ENCODE peak calls at places on chromosomes 5 and 9, in four cellular contexts. T is activated T-cell treated with anti-CD3 and anti-CD28 coated beads, Interleukin-2, amount 50 U/mL, for 72 hours; F is NCI-H2029; L is NCI-H146. E is an unnamed sample.

GRCh38 chr5:73119492-73120157 is 750 bp upstream of the TMEM171 start:
- DNase-seq in F (no peak), T (peak; percentile 27), L (no peak), E (no peak)

GRCh38 chr5:99034336-99034735 is 105.5 kb upstream of the CHD1 start:
- DNase-seq in T (no peak), L (no peak), F (peak; percentile 9), E (no peak)

GRCh38 chr9:111037744-111038335 is 430 bp downstream of the LPAR1 start:
- DNase-seq in L (no peak), T (peak; percentile 7), F (no peak), E (no peak)

GRCh38 chr5:149471406-149472183 is 79.6 kb downstream of the CSNK1A1 start:
- DNase-seq in L (no peak), F (no peak), T (no peak), E (no peak)

GRCh38 chr5:170484847-170485605 is 18.8 kb upstream of the KCNIP1 start:
- DNase-seq in L (no peak), F (no peak), T (no peak), E (no peak)

GRCh38 chr5:103461223-103461622 is 101.4 kb downstream of the NUDT12 start:
- DNase-seq in L (no peak), T (no peak), F (no peak), E (no peak)

GRCh38 chr5:10332301-10332700 is 21.2 kb upstream of the MARCHF6 start:
- DNase-seq in T (no peak), L (no peak), F (no peak), E (no peak)

GRCh38 chr5:54471398-54471797 is 15.9 kb downstream of the HSPB3 start:
- DNase-seq in T (no peak), F (no peak), L (no peak), E (no peak)

GRCh38 chr9:34282096-34282495 is 47.0 kb downstream of the KIF24 start:
- DNase-seq in T (no peak), L (no peak), F (no peak), E (no peak)

GRCh38 chr9:110257097-110257955 is 1.0 kb upstream of the TXN start:
- DNase-seq in T (peak; percentile 14), F (no peak), L (no peak), E (no peak)

GRCh38 chr9:137899551-137900360 is 22.2 kb downstream of the CACNA1B start:
- DNase-seq in F (no peak), T (no peak), L (no peak), E (no peak)

GRCh38 chr9:134826336-134827246 is 54.0 kb upstream of the FCN2 start:
- DNase-seq in F (no peak), T (no peak), L (no peak), E (no peak)

GRCh38 chr9:110128664-110129329 is 79.2 kb downstream of the C9orf152 start:
- DNase-seq in F (no peak), L (no peak), T (no peak), E (no peak)

GRCh38 chr5:171162165-171162564 is 146.9 kb upstream of the TLX3 start:
- DNase-seq in L (peak; percentile 17), F (no peak), T (no peak), E (no peak)

GRCh38 chr9:34710023-34710422 is at the start of gene CCL21:
- DNase-seq in L (no peak), F (peak; percentile 4), T (no peak), E (no peak)

GRCh38 chr5:148374693-148375360 is 8.9 kb upstream of the FBXO38 start:
- DNase-seq in L (peak; percentile 62), T (peak; percentile 8), F (peak; percentile 51), E (no peak)

GRCh38 chr9:2722715-2723114 is 5.4 kb downstream of the KCNV2 start:
- DNase-seq in T (no peak), L (peak; percentile 21), F (no peak), E (no peak)

GRCh38 chr9:5652810-5653209 is 23.9 kb downstream of the RIC1 start:
- DNase-seq in T (no peak), L (no peak), F (no peak), E (no peak)

GRCh38 chr5:158152151-158152550 is 293.2 kb upstream of the CLINT1 start:
- DNase-seq in F (no peak), L (no peak), T (no peak), E (no peak)

GRCh38 chr5:73374520-73375235 is 73.9 kb downstream of the FOXD1 start:
- DNase-seq in F (no peak), L (no peak), T (no peak), E (no peak)

GRCh38 chr9:116027096-116027495 is 126.5 kb upstream of the PAPPA start:
- DNase-seq in F (no peak), L (no peak), T (no peak), E (no peak)

GRCh38 chr5:127892467-127893207 is 189.4 kb downstream of the CCDC192 start:
- DNase-seq in L (peak; percentile 57), T (no peak), F (no peak), E (no peak)

GRCh38 chr9:136308262-136309053 is 4.6 kb upstream of the CCDC187 start:
- DNase-seq in F (no peak), T (no peak), L (no peak), E (no peak)

GRCh38 chr5:29005386-29005785 is 1967.0 kb upstream of the CDH9 start:
- DNase-seq in T (no peak), L (peak; percentile 20), F (no peak), E (no peak)

GRCh38 chr5:129996896-129997295 is 92.6 kb downstream of the CHSY3 start:
- DNase-seq in T (no peak), F (no peak), L (no peak), E (no peak)

GRCh38 chr5:38758774-38759423 is 86.9 kb upstream of the OSMR start:
- DNase-seq in F (no peak), T (no peak), L (no peak), E (no peak)

E was measured in GM18507.